ENCODE peak calls at places on chromosome 9, in five cellular contexts. Y is amygdala; B is stimulated activated CD4-positive, alpha-beta T cell treated with anti-CD3 and anti-CD28 coated beads, Interleukin-1b, Interleukin-23, amount 100 ng/mL, for 24 hours; H is Caki2; K is iPS-NIHi11. Q is an unnamed sample.
A peak's percentile ranks its signal among the peaks of the same experiment; 100 is the strongest.

GRCh38 chr9:129276486-129277260 is 98.6 kb upstream of the IER5L start:
- DNase-seq in Y (no peak), B (no peak), H (no peak), K (peak; percentile 38), Q (no peak)

GRCh38 chr9:76900884-76901440 is 5.0 kb downstream of the PRUNE2 start:
- DNase-seq in Y (no peak), B (no peak), H (no peak), K (no peak), Q (no peak)

GRCh38 chr9:7236186-7236585 is 478.4 kb downstream of the KDM4C start:
- DNase-seq in Y (no peak), B (no peak), H (no peak), K (no peak), Q (no peak)

GRCh38 chr9:89678394-89679005 is 73.7 kb downstream of the GADD45G start:
- DNase-seq in Y (no peak), B (no peak), H (no peak), K (peak; percentile 49), Q (no peak)

GRCh38 chr9:4324513-4324912 is 24.6 kb upstream of the GLIS3 start:
- DNase-seq in Y (no peak), B (no peak), H (no peak), K (no peak), Q (no peak)

GRCh38 chr9:69758001-69758730 is 1.6 kb downstream of the PTAR1 start:
- DNase-seq in Y (no peak), B (no peak), H (no peak), K (no peak), Q (no peak)

GRCh38 chr9:26502311-26502710 is 390.3 kb downstream of the CAAP1 start:
- DNase-seq in Y (no peak), B (no peak), H (no peak), K (peak; percentile 21), Q (peak; percentile 17)

GRCh38 chr9:14911046-14911445 is 818 bp upstream of the FREM1 start:
- DNase-seq in Y (no peak), B (no peak), H (no peak), K (no peak), Q (no peak)

GRCh38 chr9:92001244-92001643 is 51.2 kb upstream of the ROR2 start:
- DNase-seq in Y (no peak), B (no peak), H (no peak), K (no peak), Q (no peak)

GRCh38 chr9:134365791-134366222 is 39.6 kb downstream of the RXRA start:
- DNase-seq in Y (no peak), B (no peak), H (peak; percentile 84), K (peak; percentile 74), Q (no peak)

GRCh38 chr9:137136926-137137607 is 1.9 kb upstream of the GRIN1 start:
- DNase-seq in Y (no peak), B (no peak), H (no peak), K (peak; percentile 3), Q (no peak)

GRCh38 chr9:79195904-79196303 is 375.9 kb upstream of the TLE4 start:
- DNase-seq in Y (no peak), B (no peak), H (no peak), K (no peak), Q (no peak)

GRCh38 chr9:128190013-128190412 is 1.4 kb downstream of the CIZ1 start:
- DNase-seq in Y (no peak), B (no peak), H (no peak), K (no peak), Q (no peak)

GRCh38 chr9:100216178-100216787 is 117.2 kb downstream of the INVS start:
- DNase-seq in Y (no peak), B (peak; percentile 43), H (peak; percentile 5), K (peak; percentile 68), Q (peak; percentile 59)